ENCODE peak calls at places on chromosomes 11 and 22, in five cellular contexts. M is SK-N-SH, K is transverse colon, T is endodermal cell, E is MM.1S. D is an unnamed sample. For H3K4me1, the result is how much of the 10 kb centered on the place peaks cover.

GRCh38 chr11:105829084-105829483 is 193.0 kb downstream of the MSANTD4 start:
- DNase-seq in M (no peak), E (peak), T (no peak), K (no peak), D (no peak)

GRCh38 chr11:12269104-12269441 is 108.3 kb upstream of the PARVA start:
- DNase-seq in T (no peak), E (no peak), K (no peak), M (peak), D (no peak)

GRCh38 chr22:48099671-48100070 is 1337.2 kb downstream of the TBC1D22A start:
- DNase-seq in E (no peak), K (no peak), M (no peak), T (peak), D (peak)

GRCh38 chr11:12112731-12113130 is 2.3 kb downstream of the MICAL2 start:
- DNase-seq in T (no peak), K (no peak), E (no peak), M (no peak), D (no peak)

GRCh38 chr22:37419916-37420655 is 7.2 kb downstream of the ELFN2 start:
- DNase-seq in K (no peak), M (peak), T (peak), E (peak), D (no peak)

GRCh38 chr11:94400839-94401772 is at the start of gene GPR83:
- DNase-seq in M (peak), T (peak), K (no peak), E (no peak), D (no peak)

GRCh38 chr11:12045914-12046635 is 37.6 kb upstream of the DKK3 start:
- DNase-seq in M (no peak), E (no peak), K (no peak), T (no peak), D (no peak)

GRCh38 chr11:9060700-9061111 is 30.7 kb downstream of the SCUBE2 start:
- DNase-seq in M (no peak), T (peak), K (no peak), E (peak), D (no peak)

GRCh38 chr22:33654173-33654890 is 265.9 kb downstream of the LARGE1 start:
- DNase-seq in T (peak), E (no peak), K (peak), M (no peak), D (no peak)

GRCh38 chr11:31847761-31848160 is 36.6 kb upstream of the PAX6 start:
- DNase-seq in T (no peak), E (no peak), K (no peak), M (no peak), D (no peak)

GRCh38 chr11:77088236-77089003 is 14.2 kb upstream of the OMP start:
- DNase-seq in E (no peak), K (peak), M (no peak), T (no peak), D (peak)

DNA sequence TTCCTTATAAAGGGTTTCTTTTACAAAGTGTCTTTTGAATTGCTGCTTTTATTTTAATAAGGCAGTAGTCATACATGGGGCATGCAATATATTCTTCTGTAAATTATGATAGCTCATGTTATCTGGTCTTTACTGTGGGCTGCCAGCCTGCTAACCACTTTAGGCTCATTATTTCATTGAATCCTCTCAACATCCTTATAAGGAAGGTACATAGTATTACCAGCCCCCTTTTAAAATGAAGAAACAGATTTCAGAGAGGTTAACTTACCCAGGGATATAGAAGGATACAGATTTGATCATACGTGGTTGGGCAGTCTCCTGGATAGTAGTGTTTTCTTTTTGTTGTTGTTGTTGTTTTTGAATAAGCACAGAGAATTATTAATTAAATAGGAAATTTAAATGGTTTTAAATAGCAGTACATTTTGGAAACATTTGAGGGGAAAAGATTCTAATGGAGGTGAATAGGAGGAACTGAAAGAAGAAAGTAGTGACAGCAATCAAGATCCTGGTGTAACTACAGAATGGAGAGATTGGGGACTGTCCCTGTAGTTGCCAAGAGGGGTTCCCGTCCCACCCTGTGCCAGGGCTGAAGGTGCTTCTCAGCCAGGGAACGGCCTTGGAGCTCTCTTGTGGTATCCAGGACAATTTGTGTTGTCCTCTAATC is 21.0 kb downstream of the SPECC1L start:
- DNase-seq in E (no peak), M (no peak), K (no peak), T (no peak), D (no peak)
- H3K4me1 ChIP-seq in E (under half), M (under half), K (under half), T (under half), D (under half)

GRCh38 chr11:120197977-120198376 is 12.9 kb upstream of the OAF start:
- DNase-seq in K (no peak), M (peak), E (no peak), T (no peak), D (no peak)

GRCh38 chr11:120198403-120198786 is 12.4 kb upstream of the OAF start:
- DNase-seq in M (no peak), K (no peak), E (no peak), T (no peak), D (no peak)

GRCh38 chr11:120197254-120197891 is 13.5 kb upstream of the OAF start:
- DNase-seq in M (peak), T (peak), K (peak), E (no peak), D (no peak)

GRCh38 chr11:120195601-120196289 is 15.1 kb upstream of the OAF start:
- DNase-seq in K (no peak), M (no peak), E (no peak), T (no peak), D (no peak)

GRCh38 chr11:120196857-120197253 is 14.0 kb upstream of the OAF start:
- DNase-seq in T (no peak), E (no peak), K (no peak), M (no peak), D (no peak)
- H3K27ac ChIP-seq in T (peak), E (no peak), K (peak), M (no peak), D (no peak)

DNA sequence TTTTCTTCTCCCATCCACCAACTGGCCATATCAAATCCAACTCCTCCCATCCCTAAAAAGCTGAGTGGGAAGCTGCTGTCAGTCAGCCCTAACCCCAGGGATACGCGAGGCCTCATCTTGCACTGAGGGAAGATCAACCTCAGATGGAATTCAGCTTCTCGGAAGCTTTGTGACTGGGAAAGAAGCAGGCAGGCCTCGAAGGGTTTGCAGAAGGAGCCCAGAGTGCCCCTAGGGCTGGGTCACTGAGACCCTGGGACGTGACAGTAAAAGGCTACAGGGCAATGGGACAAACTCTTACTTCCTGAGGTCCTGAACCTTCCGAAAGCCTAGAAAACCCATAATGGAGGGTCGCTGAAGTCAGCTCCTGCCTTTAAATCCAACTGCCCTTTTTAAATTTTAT is 34.4 kb upstream of the NNMT start:
- DNase-seq in M (no peak), T (no peak), E (no peak), K (no peak), D (peak)
- H3K4me1 ChIP-seq in M (under half), T (under half), E (under half), K (under half), D (under half)

GRCh38 chr11:45771194-45771941 is 33.6 kb upstream of the SLC35C1 start:
- DNase-seq in T (peak), K (peak), M (peak), E (peak), D (peak)
- H3K27ac ChIP-seq in T (no peak), K (peak), M (no peak), E (no peak), D (peak)

GRCh38 chr11:2691355-2691761 is 8.4 kb downstream of the KCNQ1OT1 start:
- DNase-seq in M (no peak), K (no peak), E (no peak), T (no peak), D (no peak)
- H3K4me1 ChIP-seq in M (under half), K (under half), E (under half), T (under half), D (under half)

GRCh38 chr22:41175546-41175945 is 29.6 kb upstream of the L3MBTL2 start:
- DNase-seq in T (no peak), K (no peak), M (peak), E (no peak), D (no peak)

GRCh38 chr22:41178425-41178975 is 26.6 kb upstream of the L3MBTL2 start:
- DNase-seq in K (peak), T (no peak), E (no peak), M (no peak), D (no peak)

GRCh38 chr22:41177040-41177625 is 28.0 kb upstream of the L3MBTL2 start:
- DNase-seq in E (no peak), T (no peak), M (no peak), K (no peak), D (no peak)

GRCh38 chr22:41180926-41181325 is 24.2 kb upstream of the L3MBTL2 start:
- DNase-seq in M (no peak), T (no peak), E (no peak), K (no peak), D (no peak)

GRCh38 chr22:41177626-41178424 is 27.3 kb upstream of the L3MBTL2 start:
- DNase-seq in K (no peak), M (no peak), E (no peak), T (no peak), D (no peak)
- H3K27ac ChIP-seq in K (no peak), M (no peak), E (no peak), T (no peak), D (no peak)

DNA sequence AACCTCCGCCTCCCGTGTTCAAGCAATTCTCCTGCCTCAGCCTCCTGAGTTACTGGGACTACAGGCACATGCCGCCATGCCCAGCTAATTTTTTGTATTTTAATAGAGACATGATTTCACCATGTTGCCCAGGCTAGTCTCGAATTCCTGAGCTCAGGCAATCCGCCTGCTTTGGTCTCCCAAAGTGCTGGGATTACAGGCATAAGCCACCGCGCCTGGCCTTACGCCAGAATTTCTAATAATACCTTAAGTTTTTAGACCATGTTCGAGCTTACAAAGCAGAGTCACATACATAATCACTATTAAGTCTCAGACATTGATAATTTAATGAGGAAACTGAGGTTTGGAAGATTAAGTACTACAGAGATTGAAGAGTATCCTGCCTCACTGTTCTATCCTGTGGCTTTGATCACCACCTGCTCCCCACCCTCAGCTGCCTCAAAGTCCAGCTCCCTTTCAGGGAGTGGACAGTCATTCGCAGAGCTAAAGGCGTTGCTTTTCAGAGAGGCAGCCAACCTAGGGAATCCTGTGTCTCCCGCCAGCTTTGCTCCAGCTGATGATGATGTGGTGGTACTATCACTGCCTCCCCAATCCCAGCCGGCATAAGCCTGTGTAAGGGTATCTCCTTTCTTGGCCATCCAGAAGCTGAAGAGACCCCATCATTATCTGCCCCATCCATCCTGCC is 7.7 kb downstream of the UBASH3B start:
- DNase-seq in K (no peak), M (no peak), T (no peak), E (no peak), D (no peak)
- H3K4me1 ChIP-seq in K (under half), M (under half), T (under half), E (under half), D (under half)

GRCh38 chr22:16608931-16609330 is 16.3 kb upstream of the CCT8L2 start:
- DNase-seq in K (no peak), M (no peak), T (no peak), E (no peak), D (no peak)
- H3K27ac ChIP-seq in K (no peak), M (no peak), T (no peak), E (no peak), D (no peak)

D was measured in upper lobe of right lung.